ENCODE peak calls at places on chromosome 18, in nine cellular contexts. K is transverse colon, S is heart left ventricle, U is uterus, I is Peyer's patch, T is A549, J is body of pancreas, D is breast epithelium, Q is stomach. O is an unnamed sample.

GRCh38 chr18:41324934-41325333 is 630.1 kb upstream of the PIK3C3 start:
- DNase-seq in I (no peak), D (no peak), U (no peak), K (no peak), S (no peak), Q (no peak), J (no peak), T (no peak), O (no peak)

GRCh38 chr18:25230658-25231326 is 121.2 kb downstream of the ZNF521 start:
- DNase-seq in Q (peak; percentile 60), U (peak; percentile 85), J (peak; percentile 33), S (peak; percentile 82), K (peak; percentile 39), I (peak; percentile 63), D (peak; percentile 87), T (peak; percentile 0), O (peak; percentile 75)

GRCh38 chr18:46419391-46420141 is 237.5 kb downstream of the LOXHD1 start:
- DNase-seq in S (no peak), T (no peak), D (peak; percentile 27), U (no peak), Q (no peak), I (peak; percentile 10), J (no peak), K (no peak), O (no peak)

GRCh38 chr18:36155960-36156757 is 26.5 kb downstream of the ELP2 start:
- DNase-seq in I (no peak), D (no peak), Q (no peak), U (no peak), S (no peak), J (no peak), K (no peak), T (no peak), O (no peak)

GRCh38 chr18:58017267-58017666 is 26.8 kb upstream of the NEDD4L start:
- DNase-seq in K (no peak), Q (no peak), U (no peak), T (no peak), S (no peak), J (no peak), I (no peak), D (no peak), O (no peak)

GRCh38 chr18:5759169-5759568 is 136.2 kb downstream of the TMEM200C start:
- DNase-seq in T (no peak), J (no peak), K (no peak), U (no peak), D (no peak), Q (no peak), S (no peak), I (no peak), O (no peak)

GRCh38 chr18:58606236-58606635 is 22.7 kb downstream of the ALPK2 start:
- DNase-seq in J (no peak), I (no peak), U (no peak), T (no peak), K (no peak), S (no peak), D (no peak), Q (no peak), O (no peak)

GRCh38 chr18:42792731-42793130 is 322.8 kb downstream of the RIT2 start:
- DNase-seq in J (no peak), Q (no peak), D (no peak), S (no peak), K (no peak), T (no peak), U (no peak), I (no peak), O (no peak)

GRCh38 chr18:47627030-47627429 is 303.4 kb downstream of the SMAD2 start:
- DNase-seq in S (no peak), U (no peak), J (no peak), K (no peak), T (no peak), D (no peak), I (no peak), Q (no peak), O (no peak)

GRCh38 chr18:35407871-35408481 is 30.8 kb upstream of the ZNF396 start:
- DNase-seq in K (peak; percentile 29), U (no peak), J (peak; percentile 49), T (peak; percentile 63), D (no peak), S (no peak), Q (peak; percentile 39), I (peak; percentile 58), O (peak; percentile 50)

GRCh38 chr18:48828713-48829442 is 121.9 kb downstream of the SMAD7 start:
- DNase-seq in Q (peak; percentile 14), K (no peak), T (no peak), S (peak; percentile 28), I (peak; percentile 44), J (no peak), U (peak; percentile 36), D (no peak), O (peak; percentile 18)

GRCh38 chr18:49214058-49214457 is 246.4 kb downstream of the DYM start:
- DNase-seq in I (no peak), Q (no peak), D (no peak), J (no peak), U (no peak), K (no peak), T (no peak), S (no peak), O (no peak)

GRCh38 chr18:70385474-70385873 is 96.6 kb downstream of the SOCS6 start:
- DNase-seq in S (no peak), J (no peak), Q (no peak), K (no peak), D (no peak), I (no peak), U (no peak), T (no peak), O (no peak)

GRCh38 chr18:62365420-62365819 is 40.3 kb downstream of the TNFRSF11A start:
- DNase-seq in T (no peak), J (no peak), Q (no peak), S (no peak), D (no peak), I (no peak), K (no peak), U (no peak), O (no peak)

GRCh38 chr18:11145413-11146191 is 3.8 kb downstream of the PIEZO2 start:
- DNase-seq in J (no peak), U (no peak), K (no peak), D (no peak), Q (no peak), I (no peak), S (no peak), T (no peak), O (no peak)

GRCh38 chr18:11147962-11148654 is 1.3 kb downstream of the PIEZO2 start:
- DNase-seq in I (no peak), S (no peak), D (no peak), K (no peak), J (no peak), T (no peak), Q (no peak), U (no peak), O (no peak)

GRCh38 chr18:11146947-11147345 is 2.4 kb downstream of the PIEZO2 start:
- DNase-seq in K (no peak), T (no peak), U (no peak), S (no peak), J (no peak), D (no peak), Q (no peak), I (no peak), O (no peak)

GRCh38 chr18:11147371-11147860 is 2.0 kb downstream of the PIEZO2 start:
- DNase-seq in J (no peak), U (no peak), Q (no peak), D (no peak), T (no peak), I (no peak), S (no peak), K (no peak), O (no peak)

DNA sequence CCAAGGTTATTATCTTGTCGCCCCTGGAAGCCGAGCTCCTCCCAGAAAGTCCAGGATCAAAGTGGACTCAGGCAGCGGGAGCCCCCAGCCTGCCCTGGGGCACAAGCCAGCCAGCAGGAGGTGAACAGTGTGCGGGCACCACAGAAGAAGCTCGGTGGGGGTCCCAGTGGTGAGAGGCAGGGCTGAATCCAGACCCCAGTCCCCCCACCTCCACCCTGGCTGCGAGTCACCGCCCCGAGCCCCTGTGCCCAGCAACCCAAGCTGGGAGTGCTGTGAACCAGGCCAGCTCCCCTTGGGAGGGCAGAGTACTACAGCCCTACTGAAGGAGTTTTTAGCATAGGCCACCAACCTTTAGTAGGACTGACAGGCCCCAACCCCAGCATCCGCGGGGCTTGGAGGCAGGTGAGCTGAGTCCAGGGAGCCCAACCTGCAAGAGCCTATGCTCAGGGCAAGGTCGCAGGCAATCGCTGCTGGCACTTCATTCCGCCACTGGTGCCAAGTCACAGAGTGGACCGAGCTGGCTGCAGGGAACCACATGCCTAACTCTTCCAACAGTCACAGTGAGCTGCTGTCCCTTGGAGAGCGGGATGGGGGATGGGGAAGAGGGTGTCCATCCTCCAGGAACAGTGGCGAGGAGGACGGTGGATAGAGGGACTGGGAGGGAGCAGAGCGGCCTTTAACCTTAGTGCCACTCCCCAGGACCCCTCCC is 3.0 kb downstream of the PIEZO2 start:
- DNase-seq in D (no peak), S (peak; percentile 81), Q (no peak), K (no peak), J (peak; percentile 55), I (no peak), T (no peak), U (no peak), O (peak; percentile 63)
- TF ChIP-seq POLR2A in D (no peak), S (no peak), Q (no peak), K (no peak), J (no peak), I (no peak), T (no peak), U (no peak), O (no peak)

GRCh38 chr18:12989397-12990127 is 1.6 kb upstream of the CEP192 start:
- DNase-seq in S (no peak), U (no peak), K (no peak), J (no peak), Q (no peak), T (no peak), D (no peak), I (no peak), O (no peak)
- H3K4me3 ChIP-seq in S (no peak overlapping the region), U (no peak overlapping the region), K (no peak overlapping the region), J (no peak overlapping the region), Q (no peak overlapping the region), T (no peak overlapping the region), D (no peak overlapping the region), I (no peak overlapping the region), O (no peak overlapping the region)

GRCh38 chr18:31942999-31943894 is at the start of gene TRAPPC8:
- DNase-seq in S (peak; percentile 99), D (peak; percentile 97), U (peak; percentile 94), Q (peak; percentile 99), J (peak; percentile 99), I (peak; percentile 99), K (peak; percentile 99), T (peak; percentile 97), O (peak; percentile 97)
- TF ChIP-seq POLR2A in S (no peak), D (no peak), U (peak; percentile 50), Q (no peak), J (peak; percentile 80), I (peak; percentile 70), K (peak; percentile 61), T (peak; percentile 55), O (peak; percentile 73)

DNA sequence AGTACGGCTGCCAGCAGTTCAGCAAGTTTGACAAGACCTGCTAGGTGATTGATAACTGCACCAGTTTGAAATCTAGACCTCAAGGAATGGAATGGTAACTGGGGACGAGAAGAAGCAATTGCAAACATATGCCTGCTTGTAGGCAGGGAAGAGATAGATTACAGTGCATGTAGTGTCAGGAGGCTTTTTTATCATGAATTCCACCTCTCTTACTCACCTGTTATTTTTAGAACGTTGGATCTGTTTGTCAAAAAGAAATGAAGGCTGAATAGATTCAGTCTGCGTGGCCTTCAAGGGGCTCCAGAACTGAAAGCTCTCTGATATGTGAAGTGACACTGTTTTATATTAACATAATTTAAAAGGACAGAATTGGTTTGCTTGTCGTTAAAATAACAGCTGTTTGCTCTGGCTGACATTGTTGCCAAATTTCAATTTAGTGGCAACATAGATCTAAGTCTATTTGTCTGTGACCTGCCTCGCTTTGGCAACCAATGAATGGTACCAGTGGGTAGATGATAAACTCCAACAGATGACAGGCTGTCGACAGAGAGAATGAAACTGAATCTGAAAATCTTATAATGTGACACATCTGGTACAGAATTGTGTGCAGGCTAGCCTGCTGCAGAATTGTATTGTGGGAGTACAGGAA is 199.4 kb downstream of the ZNF407 start:
- DNase-seq in S (no peak), U (no peak), I (no peak), K (no peak), D (no peak), T (no peak), J (peak; percentile 6), Q (no peak), O (no peak)
- H3K4me3 ChIP-seq in S (no peak overlapping the region), U (no peak overlapping the region), I (no peak overlapping the region), K (no peak overlapping the region), D (no peak overlapping the region), T (no peak overlapping the region), J (no peak overlapping the region), Q (no peak overlapping the region), O (no peak overlapping the region)

O was measured in upper lobe of left lung.